ENCODE peak calls at places on chromosome 13, in six cellular contexts. A, Q, H, S, R and I are unnamed samples.

GRCh38 chr13:41352935-41353801 is 42.1 kb downstream of the NAA16 start:
- DNase-seq in A (peak; percentile 62), Q (peak; percentile 38), H (peak; percentile 59), S (peak; percentile 47), R (peak; percentile 66), I (peak; percentile 49)

GRCh38 chr13:46197299-46197975 is 14.3 kb upstream of the LRRC63 start:
- DNase-seq in A (no peak), Q (no peak), H (no peak), S (no peak), R (no peak), I (peak; percentile 61)

GRCh38 chr13:79477968-79478367 is 3.0 kb upstream of the NDFIP2 start:
- DNase-seq in A (no peak), Q (no peak), H (no peak), S (no peak), R (no peak), I (peak; percentile 7)

GRCh38 chr13:103815619-103816018 is 749.4 kb upstream of the SLC10A2 start:
- DNase-seq in A (no peak), Q (no peak), H (no peak), S (no peak), R (no peak), I (no peak)

GRCh38 chr13:20157387-20157786 is 3.5 kb downstream of the GJA3 start:
- DNase-seq in A (no peak), Q (no peak), H (no peak), S (no peak), R (no peak), I (peak; percentile 25)

GRCh38 chr13:67230243-67230773 is at the start of gene PCDH9:
- DNase-seq in A (no peak), Q (peak; percentile 95), H (peak; percentile 97), S (peak; percentile 98), R (peak; percentile 98), I (peak; percentile 96)

GRCh38 chr13:51435002-51435578 is 17.7 kb downstream of the INTS6 start:
- DNase-seq in A (no peak), Q (no peak), H (peak; percentile 49), S (no peak), R (peak; percentile 64), I (peak; percentile 72)

GRCh38 chr13:49400755-49401659 is 42.9 kb downstream of the CAB39L start:
- DNase-seq in A (no peak), Q (peak; percentile 14), H (peak; percentile 87), S (no peak), R (peak; percentile 73), I (peak; percentile 40)

GRCh38 chr13:73551736-73552135 is 492.9 kb downstream of the KLF5 start:
- DNase-seq in A (no peak), Q (no peak), H (no peak), S (no peak), R (no peak), I (no peak)

GRCh38 chr13:80274643-80275042 is 66.3 kb downstream of the SPRY2 start:
- DNase-seq in A (no peak), Q (no peak), H (peak; percentile 2), S (no peak), R (no peak), I (no peak)

GRCh38 chr13:105579821-105580707 is 955.4 kb downstream of the EFNB2 start:
- DNase-seq in A (no peak), Q (no peak), H (no peak), S (no peak), R (no peak), I (no peak)

GRCh38 chr13:41196011-41196410 is 1.6 kb upstream of the KBTBD7 start:
- DNase-seq in A (no peak), Q (no peak), H (no peak), S (no peak), R (no peak), I (no peak)

GRCh38 chr13:26179344-26179743 is 42.8 kb downstream of the RNF6 start:
- DNase-seq in A (no peak), Q (no peak), H (no peak), S (no peak), R (no peak), I (no peak)

GRCh38 chr13:30376426-30377311 is 45.6 kb upstream of the UBE2L5 start:
- DNase-seq in A (no peak), Q (no peak), H (no peak), S (peak; percentile 86), R (no peak), I (no peak)

GRCh38 chr13:77338961-77339401 is 12.1 kb upstream of the MYCBP2 start:
- DNase-seq in A (no peak), Q (no peak), H (no peak), S (no peak), R (no peak), I (no peak)

GRCh38 chr13:77343841-77344240 is 16.9 kb upstream of the MYCBP2 start:
- DNase-seq in A (no peak), Q (no peak), H (no peak), S (no peak), R (no peak), I (no peak)

GRCh38 chr13:77337159-77337558 is 10.3 kb upstream of the MYCBP2 start:
- DNase-seq in A (no peak), Q (no peak), H (no peak), S (no peak), R (no peak), I (no peak)

GRCh38 chr13:77338329-77338728 is 11.4 kb upstream of the MYCBP2 start:
- DNase-seq in A (no peak), Q (no peak), H (no peak), S (no peak), R (no peak), I (no peak)

DNA sequence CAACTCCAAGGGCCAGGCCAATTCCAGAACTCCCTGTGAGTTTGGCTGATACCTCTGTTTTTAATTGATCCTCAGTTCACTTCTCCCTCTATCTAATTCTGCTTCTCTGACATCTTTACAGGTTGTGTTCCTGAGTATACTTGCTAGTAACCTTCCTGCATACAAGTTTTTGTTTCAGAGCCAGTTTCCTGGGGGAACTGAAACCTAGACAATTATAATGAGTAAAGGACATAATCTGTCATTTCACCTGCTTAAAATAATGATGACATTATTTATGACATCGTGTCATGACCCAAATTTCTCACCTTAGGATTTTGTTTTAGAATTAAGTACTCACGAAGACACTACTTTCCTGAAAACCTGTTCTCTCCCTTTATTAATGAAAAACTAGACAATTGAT is 12.5 kb upstream of the MYCBP2 start:
- DNase-seq in A (no peak), Q (no peak), H (no peak), S (no peak), R (no peak), I (no peak)
- H3K9ac ChIP-seq in A (no peak overlapping the region), Q (no peak overlapping the region), H (no peak overlapping the region), S (no peak overlapping the region), R (no peak overlapping the region), I (no peak overlapping the region)

GRCh38 chr13:112062047-112062618 is 4.8 kb upstream of the SOX1 start:
- DNase-seq in A (no peak), Q (no peak), H (no peak), S (no peak), R (no peak), I (no peak)

GRCh38 chr13:112060431-112060830 is 6.5 kb upstream of the SOX1 start:
- DNase-seq in A (no peak), Q (no peak), H (no peak), S (no peak), R (no peak), I (no peak)

GRCh38 chr13:112062619-112063308 is 4.2 kb upstream of the SOX1 start:
- DNase-seq in A (no peak), Q (no peak), H (no peak), S (no peak), R (no peak), I (no peak)

GRCh38 chr13:112060899-112061366 is 6.0 kb upstream of the SOX1 start:
- DNase-seq in A (no peak), Q (no peak), H (no peak), S (no peak), R (no peak), I (no peak)

DNA sequence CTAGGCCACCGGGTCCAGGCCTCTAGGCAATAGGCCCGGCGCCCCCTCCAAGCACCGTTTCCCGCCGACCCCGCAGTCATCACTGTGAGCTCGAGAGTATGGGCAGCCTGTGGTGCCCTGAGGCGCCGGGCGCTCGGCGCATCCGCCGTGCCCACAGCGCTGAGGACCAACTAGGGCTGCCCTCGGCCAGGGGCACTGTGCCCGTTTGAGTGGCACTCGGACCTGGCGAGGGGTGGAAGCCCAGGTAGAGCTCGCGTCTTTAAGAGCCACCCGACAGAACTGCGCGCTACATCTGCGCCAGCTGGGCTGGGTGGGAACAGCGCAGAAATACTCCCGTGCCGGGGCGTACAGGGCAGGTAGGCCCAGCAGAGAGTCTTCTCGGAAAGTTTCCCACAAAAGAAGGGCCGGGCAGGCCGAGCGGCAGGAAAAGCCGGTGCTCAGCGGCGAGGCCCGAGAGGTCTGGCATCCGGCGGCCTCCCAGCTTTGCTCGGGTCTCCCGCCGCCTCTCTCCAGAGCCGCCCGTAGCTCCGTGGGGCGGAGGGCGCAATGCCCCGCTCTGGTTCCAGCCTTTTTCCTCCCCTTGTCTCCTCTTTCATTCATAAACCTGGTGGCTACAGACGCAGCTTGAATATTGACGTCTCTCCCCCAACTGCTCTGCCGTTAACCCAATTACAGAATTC is 5.4 kb upstream of the SOX1 start:
- DNase-seq in A (no peak), Q (no peak), H (no peak), S (no peak), R (no peak), I (no peak)
- H3K27me3 ChIP-seq in A (peaks cover 15% of the 10 kb centered on the region), Q (peaks cover 91% of the 10 kb centered on the region), H (peaks cover 84% of the 10 kb centered on the region), S (peaks cover 3% of the 10 kb centered on the region), R (peaks cover 54% of the 10 kb centered on the region), I (peaks cover 89% of the 10 kb centered on the region)

GRCh38 chr13:28411859-28412353 is 83.0 kb downstream of the FLT1 start:
- DNase-seq in A (no peak), Q (no peak), H (peak; percentile 31), S (no peak), R (peak; percentile 43), I (no peak)
- H3K9ac ChIP-seq in A (no peak overlapping the region), Q (no peak overlapping the region), H (no peak overlapping the region), S (no peak overlapping the region), R (no peak overlapping the region), I (no peak overlapping the region)

GRCh38 chr13:52851153-52851962 is 2.9 kb upstream of the PCDH8 start:
- DNase-seq in A (no peak), Q (peak; percentile 88), H (no peak), S (no peak), R (peak; percentile 8), I (peak; percentile 59)

GRCh38 chr13:52847682-52848432 is 583 bp downstream of the PCDH8 start:
- DNase-seq in A (no peak), Q (no peak), H (no peak), S (no peak), R (no peak), I (no peak)

GRCh38 chr13:52848455-52849190 is at the start of gene PCDH8:
- DNase-seq in A (no peak), Q (peak; percentile 79), H (no peak), S (no peak), R (no peak), I (peak; percentile 6)

GRCh38 chr13:52850396-52851152 is 2.1 kb upstream of the PCDH8 start:
- DNase-seq in A (no peak), Q (peak; percentile 87), H (peak; percentile 7), S (no peak), R (peak; percentile 48), I (peak; percentile 80)

DNA sequence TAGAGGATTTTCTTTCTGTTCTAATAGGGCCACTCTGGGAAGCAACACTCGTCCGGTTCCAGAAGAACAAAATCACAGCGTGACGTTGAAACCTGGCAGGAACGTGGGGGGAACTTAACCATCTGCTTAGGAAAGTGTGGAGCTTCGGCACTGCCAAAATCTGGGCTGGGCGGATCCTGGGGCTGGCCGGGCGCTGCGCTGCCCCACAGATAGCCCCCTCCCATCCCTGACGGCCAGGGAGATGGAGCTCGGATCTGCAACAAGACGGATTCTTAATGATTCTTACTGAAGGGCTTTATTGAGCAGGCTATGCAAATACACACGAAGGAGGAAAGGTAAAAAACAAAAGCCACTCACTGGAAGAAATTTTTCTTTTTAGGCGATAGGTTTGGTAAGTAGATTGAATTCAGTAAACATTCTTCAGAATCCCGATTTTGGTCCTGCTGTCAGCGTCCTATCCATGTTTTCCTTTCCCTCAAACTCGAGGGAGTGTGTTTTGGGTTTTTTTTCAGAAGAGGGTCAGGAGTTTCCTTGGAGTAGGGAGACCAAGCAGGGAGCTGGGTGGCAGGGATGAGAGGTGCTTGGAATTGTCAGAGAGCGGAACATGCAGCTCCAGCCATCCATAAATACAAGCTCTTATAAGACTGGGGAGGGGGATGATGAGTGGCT is 1.4 kb upstream of the PCDH8 start:
- DNase-seq in A (no peak), Q (no peak), H (no peak), S (no peak), R (no peak), I (no peak)
- H3K27me3 ChIP-seq in A (peaks cover 5% of the 10 kb centered on the region), Q (peaks cover 72% of the 10 kb centered on the region), H (peaks cover 42% of the 10 kb centered on the region), S (no peaks in the 10 kb centered on the region), R (peaks cover 37% of the 10 kb centered on the region), I (peaks cover 28% of the 10 kb centered on the region)